ENCODE peak calls at places on chromosomes 2 and 18, in ten cellular contexts. W is effector CD4-positive, alpha-beta T cell; M is NCI-H1436; Z is nucleus accumbens; R is aorta; P is foreskin fibroblast; K is fibroblast of lung; S is left cardiac atrium; T is IMR-90; G is HT1080. I is an unnamed sample.

GRCh38 chr2:23585218-23585945 is 200.4 kb downstream of the KLHL29 start:
- DNase-seq in S (no peak), K (no peak), G (no peak), R (peak; percentile 52), M (no peak), W (no peak), Z (no peak), P (no peak), T (no peak), I (no peak)

GRCh38 chr2:19504400-19505198 is 146.2 kb upstream of the OSR1 start:
- DNase-seq in S (no peak), M (no peak), W (no peak), R (no peak), G (no peak), K (peak; percentile 52), P (no peak), Z (no peak), T (no peak), I (no peak)

GRCh38 chr18:61085751-61086150 is 247.5 kb upstream of the CDH20 start:
- DNase-seq in S (no peak), R (no peak), Z (no peak), M (no peak), W (no peak), T (no peak), G (no peak), P (no peak), K (no peak), I (no peak)

GRCh38 chr2:45182667-45183620 is 173.7 kb upstream of the SIX2 start:
- DNase-seq in S (no peak), T (no peak), Z (no peak), K (peak; percentile 88), W (no peak), R (no peak), M (no peak), G (no peak), P (no peak), I (no peak)

GRCh38 chr2:223101340-223102039 is 49.5 kb downstream of the KCNE4 start:
- DNase-seq in K (peak; percentile 53), T (peak; percentile 55), Z (no peak), S (no peak), G (peak; percentile 51), M (no peak), W (no peak), R (no peak), P (no peak), I (no peak)

GRCh38 chr2:200585730-200586643 is at the start of gene AOX1:
- DNase-seq in W (no peak), M (no peak), T (peak; percentile 45), P (peak; percentile 78), R (peak; percentile 87), S (peak; percentile 64), Z (no peak), K (peak; percentile 73), G (no peak), I (peak; percentile 82)

GRCh38 chr2:42045389-42045788 is 2.4 kb upstream of the PKDCC start:
- DNase-seq in Z (no peak), K (no peak), M (no peak), R (no peak), G (no peak), T (no peak), W (no peak), S (no peak), P (no peak), I (no peak)

GRCh38 chr2:120066708-120067547 is 54.1 kb downstream of the EPB41L5 start:
- DNase-seq in K (peak; percentile 40), T (peak; percentile 66), P (no peak), W (no peak), Z (no peak), G (no peak), S (no peak), R (no peak), M (no peak), I (no peak)

GRCh38 chr2:127219716-127220090 is 396 bp downstream of the CYP27C1 start:
- DNase-seq in S (no peak), R (peak; percentile 76), T (no peak), W (no peak), K (no peak), G (no peak), Z (no peak), M (no peak), P (no peak), I (no peak)

GRCh38 chr2:120779781-120780283 is 44.2 kb downstream of the GLI2 start:
- DNase-seq in R (no peak), P (peak; percentile 78), S (no peak), M (no peak), Z (peak; percentile 19), T (peak; percentile 93), G (peak; percentile 71), W (no peak), K (peak; percentile 50), I (peak; percentile 26)

GRCh38 chr2:229800997-229801754 is 86.8 kb upstream of the DNER start:
- DNase-seq in T (peak; percentile 65), P (peak; percentile 29), M (peak; percentile 23), Z (peak; percentile 19), R (peak; percentile 78), G (peak; percentile 61), S (peak; percentile 49), W (peak; percentile 65), K (peak; percentile 71), I (no peak)

GRCh38 chr18:5943514-5943913 is 48.2 kb upstream of the TMEM200C start:
- DNase-seq in G (no peak), W (no peak), M (no peak), K (peak; percentile 23), S (no peak), Z (no peak), P (no peak), R (no peak), T (peak; percentile 25), I (no peak)

GRCh38 chr2:71711470-71711857 is 258.1 kb downstream of the DYSF start:
- DNase-seq in Z (no peak), R (peak; percentile 75), S (peak; percentile 42), K (peak; percentile 63), W (no peak), G (peak; percentile 76), P (peak; percentile 56), M (no peak), T (no peak), I (no peak)

GRCh38 chr2:44277541-44277940 is 2.3 kb downstream of the SLC3A1 start:
- DNase-seq in K (no peak), T (no peak), P (no peak), R (no peak), M (no peak), W (no peak), G (no peak), S (no peak), Z (no peak), I (no peak)

GRCh38 chr2:157936464-157936863 is 60.3 kb upstream of the ACVR1 start:
- DNase-seq in W (no peak), T (no peak), M (no peak), S (no peak), R (no peak), K (no peak), G (peak; percentile 78), Z (no peak), P (no peak), I (no peak)

GRCh38 chr2:235416816-235417499 is 76.9 kb upstream of the AGAP1 start:
- DNase-seq in S (no peak), K (peak; percentile 35), T (peak; percentile 12), W (no peak), P (no peak), R (no peak), M (no peak), G (peak; percentile 9), Z (no peak), I (no peak)

GRCh38 chr2:45904931-45905642 is 253.6 kb downstream of the PRKCE start:
- DNase-seq in K (no peak), G (no peak), W (no peak), Z (peak; percentile 20), M (no peak), R (no peak), P (no peak), T (no peak), S (no peak), I (no peak)

GRCh38 chr18:41745166-41746049 is 209.6 kb upstream of the PIK3C3 start:
- DNase-seq in W (no peak), K (peak; percentile 58), M (peak; percentile 79), T (peak; percentile 6), R (peak; percentile 71), Z (peak; percentile 39), S (peak; percentile 52), P (peak; percentile 23), G (peak; percentile 59), I (no peak)

GRCh38 chr2:84694088-84694622 is 177.9 kb downstream of the DNAH6 start:
- DNase-seq in M (no peak), G (no peak), S (no peak), Z (no peak), K (no peak), W (no peak), P (no peak), R (no peak), T (no peak), I (no peak)

GRCh38 chr18:58284699-58285490 is 240.9 kb downstream of the NEDD4L start:
- DNase-seq in Z (no peak), G (no peak), T (no peak), K (no peak), R (no peak), P (no peak), W (no peak), M (no peak), S (no peak), I (no peak)

GRCh38 chr2:20931346-20931745 is 108.4 kb upstream of the LDAH start:
- DNase-seq in G (no peak), T (no peak), K (no peak), Z (no peak), P (no peak), S (no peak), W (no peak), M (no peak), R (no peak), I (no peak)

GRCh38 chr2:46779447-46779941 is 136.1 kb downstream of the MCFD2 start:
- DNase-seq in P (no peak), M (no peak), G (peak; percentile 37), K (peak; percentile 33), T (peak; percentile 59), Z (no peak), S (no peak), W (no peak), R (no peak), I (no peak)

GRCh38 chr2:239952251-239952650 is 72.9 kb downstream of the NDUFA10 start:
- DNase-seq in G (no peak), T (no peak), S (peak; percentile 7), M (no peak), Z (no peak), K (no peak), P (no peak), R (no peak), W (no peak), I (peak; percentile 20)